ENCODE peak calls at places on chromosome 2, in eight cellular contexts. One of them, this sample, is unnamed.

GRCh38 chr2:47819834-47820233 is 36.9 kb downstream of the MSH6 start:
- DNase-seq in DND-41: no peak
- DNase-seq in hepatocyte: no peak
- DNase-seq in trophoblast cell: no peak
- DNase-seq in mammary epithelial cell: peak
- DNase-seq in GM23248: peak
- DNase-seq in OCI-LY7: no peak
- DNase-seq in IMR-90: peak
- DNase-seq in this sample: peak

GRCh38 chr2:88261725-88262124 is 91.6 kb downstream of the THNSL2 start:
- DNase-seq in DND-41: no peak
- DNase-seq in hepatocyte: no peak
- DNase-seq in trophoblast cell: peak
- DNase-seq in mammary epithelial cell: no peak
- DNase-seq in GM23248: no peak
- DNase-seq in OCI-LY7: no peak
- DNase-seq in IMR-90: no peak
- DNase-seq in this sample: no peak

GRCh38 chr2:36618381-36618780 is 20.4 kb upstream of the FEZ2 start:
- DNase-seq in DND-41: peak
- DNase-seq in hepatocyte: peak
- DNase-seq in trophoblast cell: peak
- DNase-seq in mammary epithelial cell: peak
- DNase-seq in GM23248: peak
- DNase-seq in OCI-LY7: peak
- DNase-seq in IMR-90: peak
- DNase-seq in this sample: peak

GRCh38 chr2:182866461-182867369 is at the start of gene FRZB:
- DNase-seq in DND-41: no peak
- DNase-seq in hepatocyte: peak
- DNase-seq in trophoblast cell: peak
- DNase-seq in mammary epithelial cell: peak
- DNase-seq in GM23248: peak
- DNase-seq in OCI-LY7: no peak
- DNase-seq in IMR-90: peak
- DNase-seq in this sample: peak

GRCh38 chr2:227035678-227036077 is 128.3 kb downstream of the COL4A4 start:
- DNase-seq in DND-41: no peak
- DNase-seq in hepatocyte: no peak
- DNase-seq in trophoblast cell: no peak
- DNase-seq in mammary epithelial cell: no peak
- DNase-seq in GM23248: no peak
- DNase-seq in OCI-LY7: no peak
- DNase-seq in IMR-90: no peak
- DNase-seq in this sample: no peak

GRCh38 chr2:1341409-1342120 is 71.7 kb upstream of the TPO start:
- DNase-seq in DND-41: no peak
- DNase-seq in hepatocyte: no peak
- DNase-seq in trophoblast cell: no peak
- DNase-seq in mammary epithelial cell: no peak
- DNase-seq in GM23248: no peak
- DNase-seq in OCI-LY7: no peak
- DNase-seq in IMR-90: no peak
- DNase-seq in this sample: no peak

GRCh38 chr2:68925298-68925885 is 27.3 kb downstream of the GKN2 start:
- DNase-seq in DND-41: peak
- DNase-seq in hepatocyte: peak
- DNase-seq in trophoblast cell: peak
- DNase-seq in mammary epithelial cell: peak
- DNase-seq in GM23248: peak
- DNase-seq in OCI-LY7: peak
- DNase-seq in IMR-90: peak
- DNase-seq in this sample: peak

GRCh38 chr2:6958616-6959235 is 41.5 kb downstream of the RNF144A start:
- DNase-seq in DND-41: no peak
- DNase-seq in hepatocyte: no peak
- DNase-seq in trophoblast cell: no peak
- DNase-seq in mammary epithelial cell: no peak
- DNase-seq in GM23248: peak
- DNase-seq in OCI-LY7: no peak
- DNase-seq in IMR-90: no peak
- DNase-seq in this sample: peak

GRCh38 chr2:30782124-30782523 is 25.1 kb downstream of the CAPN13 start:
- DNase-seq in DND-41: no peak
- DNase-seq in hepatocyte: peak
- DNase-seq in trophoblast cell: no peak
- DNase-seq in mammary epithelial cell: no peak
- DNase-seq in GM23248: no peak
- DNase-seq in OCI-LY7: no peak
- DNase-seq in IMR-90: no peak
- DNase-seq in this sample: no peak

GRCh38 chr2:241309684-241310117 is 5.8 kb downstream of the HDLBP start:
- DNase-seq in DND-41: peak
- DNase-seq in hepatocyte: no peak
- DNase-seq in trophoblast cell: no peak
- DNase-seq in mammary epithelial cell: peak
- DNase-seq in GM23248: peak
- DNase-seq in OCI-LY7: peak
- DNase-seq in IMR-90: peak
- DNase-seq in this sample: no peak

GRCh38 chr2:40458271-40458794 is 6.4 kb upstream of the SLC8A1 start:
- DNase-seq in DND-41: no peak
- DNase-seq in hepatocyte: no peak
- DNase-seq in trophoblast cell: no peak
- DNase-seq in mammary epithelial cell: no peak
- DNase-seq in GM23248: no peak
- DNase-seq in OCI-LY7: no peak
- DNase-seq in IMR-90: no peak
- DNase-seq in this sample: no peak

GRCh38 chr2:223590964-223591363 is 11.2 kb downstream of the SCG2 start:
- DNase-seq in DND-41: no peak
- DNase-seq in hepatocyte: no peak
- DNase-seq in trophoblast cell: no peak
- DNase-seq in mammary epithelial cell: peak
- DNase-seq in GM23248: no peak
- DNase-seq in OCI-LY7: no peak
- DNase-seq in IMR-90: peak
- DNase-seq in this sample: peak

GRCh38 chr2:20415511-20415918 is 31.4 kb upstream of the RHOB start:
- DNase-seq in DND-41: no peak
- DNase-seq in hepatocyte: no peak
- DNase-seq in trophoblast cell: peak
- DNase-seq in mammary epithelial cell: peak
- DNase-seq in GM23248: peak
- DNase-seq in OCI-LY7: no peak
- DNase-seq in IMR-90: no peak
- DNase-seq in this sample: peak

GRCh38 chr2:27080140-27080469 is 1.7 kb downstream of the EMILIN1 start:
- DNase-seq in DND-41: no peak
- DNase-seq in hepatocyte: no peak
- DNase-seq in trophoblast cell: no peak
- DNase-seq in mammary epithelial cell: no peak
- DNase-seq in GM23248: peak
- DNase-seq in OCI-LY7: no peak
- DNase-seq in IMR-90: no peak
- DNase-seq in this sample: no peak

GRCh38 chr2:27079233-27080139 is 1.1 kb downstream of the EMILIN1 start:
- DNase-seq in DND-41: no peak
- DNase-seq in hepatocyte: no peak
- DNase-seq in trophoblast cell: no peak
- DNase-seq in mammary epithelial cell: no peak
- DNase-seq in GM23248: peak
- DNase-seq in OCI-LY7: no peak
- DNase-seq in IMR-90: no peak
- DNase-seq in this sample: no peak

GRCh38 chr2:27077231-27077630 is 1.2 kb upstream of the EMILIN1 start:
- DNase-seq in DND-41: no peak
- DNase-seq in hepatocyte: no peak
- DNase-seq in trophoblast cell: no peak
- DNase-seq in mammary epithelial cell: no peak
- DNase-seq in GM23248: no peak
- DNase-seq in OCI-LY7: peak
- DNase-seq in IMR-90: no peak
- DNase-seq in this sample: no peak

GRCh38 chr2:27080603-27080938 is 2.2 kb downstream of the EMILIN1 start:
- DNase-seq in DND-41: no peak
- DNase-seq in hepatocyte: no peak
- DNase-seq in trophoblast cell: no peak
- DNase-seq in mammary epithelial cell: no peak
- DNase-seq in GM23248: no peak
- DNase-seq in OCI-LY7: no peak
- DNase-seq in IMR-90: no peak
- DNase-seq in this sample: no peak

DNA sequence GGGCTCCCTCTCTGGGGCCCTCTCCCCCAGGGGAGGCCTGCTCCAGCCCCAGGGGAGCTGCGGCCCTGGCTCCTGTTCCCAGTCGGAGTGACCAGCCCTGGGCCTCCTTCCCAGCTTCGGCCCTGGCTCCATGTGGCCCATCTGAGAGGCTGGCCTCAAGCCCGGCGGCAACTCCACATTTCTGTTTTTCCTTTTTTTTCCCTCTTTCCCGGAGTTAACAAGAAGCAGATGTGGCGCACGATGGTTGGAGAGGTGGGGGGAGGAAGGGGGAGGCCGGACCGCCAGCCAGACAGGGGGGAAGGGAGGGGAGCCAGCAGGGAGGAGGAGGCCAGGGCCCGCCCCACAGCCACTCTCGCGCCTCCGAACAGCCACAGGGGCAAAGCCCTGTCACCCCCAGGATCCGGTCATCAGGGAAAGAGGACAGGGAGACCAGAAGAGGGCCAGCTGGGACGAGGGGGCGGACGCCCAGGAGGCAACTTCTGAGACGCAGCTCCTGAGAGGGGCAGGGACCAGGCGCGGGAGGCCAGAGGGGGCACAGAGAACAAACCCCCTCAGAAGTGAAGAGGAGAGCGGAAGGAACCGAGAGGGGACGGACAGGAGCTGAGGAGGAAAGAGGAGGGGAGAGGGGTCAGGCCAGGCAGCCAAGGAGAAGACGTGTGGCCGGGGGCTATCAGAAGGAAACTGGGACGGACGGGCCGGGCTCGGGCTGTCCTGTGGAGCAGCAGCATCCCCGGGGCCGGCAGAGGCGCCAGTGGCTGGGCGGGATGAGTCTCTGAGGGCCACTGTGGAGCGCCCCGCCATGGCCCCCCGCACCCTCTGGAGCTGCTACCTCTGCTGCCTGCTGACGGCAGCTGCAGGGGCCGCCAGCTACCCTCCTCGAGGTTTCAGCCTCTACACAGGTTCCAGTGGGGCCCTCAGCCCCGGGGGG is at the start of gene EMILIN1:
- DNase-seq in DND-41: no peak
- DNase-seq in hepatocyte: peak
- DNase-seq in trophoblast cell: no peak
- DNase-seq in mammary epithelial cell: no peak
- DNase-seq in GM23248: peak
- DNase-seq in OCI-LY7: no peak
- DNase-seq in IMR-90: peak
- DNase-seq in this sample: no peak
- H3K4me3 ChIP-seq in DND-41: no peak
- H3K4me3 ChIP-seq in hepatocyte: peak
- H3K4me3 ChIP-seq in trophoblast cell: no peak
- H3K4me3 ChIP-seq in mammary epithelial cell: no peak
- H3K4me3 ChIP-seq in GM23248: peak
- H3K4me3 ChIP-seq in OCI-LY7: no peak
- H3K4me3 ChIP-seq in IMR-90: peak
- H3K4me3 ChIP-seq in this sample: no peak

DNA sequence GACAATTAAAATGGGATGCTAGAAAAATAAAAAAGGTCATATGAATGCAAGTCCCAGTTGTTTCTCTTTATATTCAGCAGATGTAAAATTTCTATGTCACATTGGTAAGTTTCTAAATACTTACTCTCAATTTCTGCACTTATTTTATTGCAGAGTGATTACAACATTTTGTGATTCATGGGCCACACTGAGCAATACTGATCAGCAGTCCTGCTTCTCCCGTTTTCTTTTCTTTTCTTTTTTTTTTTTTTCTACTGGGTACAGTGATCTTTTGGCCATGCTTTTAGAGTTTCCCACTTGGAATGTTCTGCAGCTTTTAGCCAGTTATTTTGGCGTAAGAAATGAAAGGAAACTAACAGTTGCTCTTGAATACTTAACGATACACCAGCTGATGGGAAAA is 38.8 kb downstream of the LIMS1 start:
- DNase-seq in DND-41: no peak
- DNase-seq in hepatocyte: no peak
- DNase-seq in trophoblast cell: no peak
- DNase-seq in mammary epithelial cell: peak
- DNase-seq in GM23248: peak
- DNase-seq in OCI-LY7: no peak
- DNase-seq in IMR-90: peak
- DNase-seq in this sample: peak
- H3K4me2 ChIP-seq in DND-41: no peak
- H3K4me2 ChIP-seq in hepatocyte: no peak
- H3K4me2 ChIP-seq in trophoblast cell: no peak
- H3K4me2 ChIP-seq in mammary epithelial cell: peak
- H3K4me2 ChIP-seq in GM23248: peak
- H3K4me2 ChIP-seq in OCI-LY7: no peak
- H3K4me2 ChIP-seq in IMR-90: peak
- H3K4me2 ChIP-seq in this sample: peak

GRCh38 chr2:104867351-104868080 is 13.6 kb downstream of the POU3F3 start:
- DNase-seq in DND-41: no peak
- DNase-seq in hepatocyte: no peak
- DNase-seq in trophoblast cell: no peak
- DNase-seq in mammary epithelial cell: no peak
- DNase-seq in GM23248: no peak
- DNase-seq in OCI-LY7: no peak
- DNase-seq in IMR-90: no peak
- DNase-seq in this sample: no peak

GRCh38 chr2:104868081-104868806 is 14.3 kb downstream of the POU3F3 start:
- DNase-seq in DND-41: no peak
- DNase-seq in hepatocyte: no peak
- DNase-seq in trophoblast cell: no peak
- DNase-seq in mammary epithelial cell: no peak
- DNase-seq in GM23248: no peak
- DNase-seq in OCI-LY7: no peak
- DNase-seq in IMR-90: no peak
- DNase-seq in this sample: no peak

GRCh38 chr2:104866122-104866864 is 12.4 kb downstream of the POU3F3 start:
- DNase-seq in DND-41: no peak
- DNase-seq in hepatocyte: no peak
- DNase-seq in trophoblast cell: no peak
- DNase-seq in mammary epithelial cell: no peak
- DNase-seq in GM23248: no peak
- DNase-seq in OCI-LY7: no peak
- DNase-seq in IMR-90: no peak
- DNase-seq in this sample: no peak

GRCh38 chr2:104864751-104865470 is 11.0 kb downstream of the POU3F3 start:
- DNase-seq in DND-41: no peak
- DNase-seq in hepatocyte: no peak
- DNase-seq in trophoblast cell: no peak
- DNase-seq in mammary epithelial cell: no peak
- DNase-seq in GM23248: no peak
- DNase-seq in OCI-LY7: no peak
- DNase-seq in IMR-90: no peak
- DNase-seq in this sample: no peak

GRCh38 chr2:104866883-104867350 is 13.0 kb downstream of the POU3F3 start:
- DNase-seq in DND-41: no peak
- DNase-seq in hepatocyte: no peak
- DNase-seq in trophoblast cell: no peak
- DNase-seq in mammary epithelial cell: no peak
- DNase-seq in GM23248: no peak
- DNase-seq in OCI-LY7: no peak
- DNase-seq in IMR-90: no peak
- DNase-seq in this sample: no peak
- H3K4me3 ChIP-seq in DND-41: no peak
- H3K4me3 ChIP-seq in hepatocyte: no peak
- H3K4me3 ChIP-seq in trophoblast cell: no peak
- H3K4me3 ChIP-seq in mammary epithelial cell: no peak
- H3K4me3 ChIP-seq in GM23248: no peak
- H3K4me3 ChIP-seq in OCI-LY7: no peak
- H3K4me3 ChIP-seq in IMR-90: no peak
- H3K4me3 ChIP-seq in this sample: no peak

GRCh38 chr2:32363588-32363987 is 6.8 kb downstream of the BIRC6 start:
- DNase-seq in DND-41: no peak
- DNase-seq in hepatocyte: no peak
- DNase-seq in trophoblast cell: no peak
- DNase-seq in mammary epithelial cell: no peak
- DNase-seq in GM23248: no peak
- DNase-seq in OCI-LY7: no peak
- DNase-seq in IMR-90: no peak
- DNase-seq in this sample: no peak
- H3K4me2 ChIP-seq in DND-41: peak
- H3K4me2 ChIP-seq in hepatocyte: no peak
- H3K4me2 ChIP-seq in trophoblast cell: no peak
- H3K4me2 ChIP-seq in mammary epithelial cell: no peak
- H3K4me2 ChIP-seq in GM23248: no peak
- H3K4me2 ChIP-seq in OCI-LY7: peak
- H3K4me2 ChIP-seq in IMR-90: no peak
- H3K4me2 ChIP-seq in this sample: no peak